ENCODE peak calls at places on chromosomes 16 and 17, in six cellular contexts. X is right cardiac atrium; W is prostate gland; Y is WERI-Rb-1; S is esophagus squamous epithelium; E is CD8-positive, alpha-beta T cell. C is an unnamed sample.
A peak's percentile ranks its signal among the peaks of the same experiment; 100 is the strongest.

GRCh38 chr17:55259684-55260111 is 5.1 kb upstream of the HLF start:
- DNase-seq in Y (no peak), S (no peak), E (no peak), X (no peak), W (no peak), C (no peak)

GRCh38 chr17:4340914-4341615 is 25.4 kb downstream of the UBE2G1 start:
- DNase-seq in S (no peak), E (no peak), X (no peak), W (no peak), Y (no peak), C (no peak)

GRCh38 chr17:73316919-73317505 is 5.2 kb upstream of the CDC42EP4 start:
- DNase-seq in E (no peak), W (no peak), S (no peak), X (peak; percentile 77), Y (no peak), C (no peak)

GRCh38 chr17:6557040-6557438 is 684 bp upstream of the PITPNM3 start:
- DNase-seq in S (no peak), W (no peak), Y (no peak), E (no peak), X (no peak), C (no peak)

GRCh38 chr16:12964466-12964865 is 63.1 kb downstream of the SHISA9 start:
- DNase-seq in X (no peak), E (no peak), Y (no peak), S (no peak), W (no peak), C (no peak)

GRCh38 chr17:64998436-64999190 is 57.9 kb downstream of the GNA13 start:
- DNase-seq in W (no peak), Y (no peak), E (no peak), S (no peak), X (no peak), C (no peak)

GRCh38 chr17:57257213-57257873 is 1.0 kb downstream of the MSI2 start:
- DNase-seq in W (peak; percentile 27), Y (peak; percentile 67), S (no peak), E (no peak), X (no peak), C (no peak)

GRCh38 chr17:74211929-74212261 is 1.5 kb upstream of the TTYH2 start:
- DNase-seq in E (no peak), X (no peak), S (no peak), Y (no peak), W (no peak), C (no peak)

GRCh38 chr16:87541882-87542234 is 49.0 kb upstream of the ZCCHC14 start:
- DNase-seq in S (no peak), X (peak; percentile 60), W (no peak), Y (no peak), E (no peak), C (no peak)

GRCh38 chr16:29126621-29127020 is 141.8 kb downstream of the LAT start:
- DNase-seq in S (no peak), W (no peak), Y (no peak), X (no peak), E (no peak), C (no peak)

GRCh38 chr16:22141746-22142145 is 20.6 kb upstream of the SDR42E2 start:
- DNase-seq in E (no peak), Y (peak; percentile 46), W (no peak), X (no peak), S (no peak), C (no peak)

GRCh38 chr16:56190903-56191806 is at the start of gene GNAO1:
- DNase-seq in E (peak; percentile 52), S (no peak), W (peak; percentile 49), X (peak; percentile 83), Y (peak; percentile 72), C (peak; percentile 93)

GRCh38 chr17:47603830-47604229 is 45.9 kb upstream of the KPNB1 start:
- DNase-seq in Y (peak; percentile 29), X (no peak), S (no peak), E (no peak), W (no peak), C (no peak)

GRCh38 chr16:78002915-78003538 is 19.3 kb upstream of the CLEC3A start:
- DNase-seq in S (no peak), Y (peak; percentile 94), E (peak; percentile 56), W (peak; percentile 64), X (peak; percentile 90), C (peak; percentile 42)

GRCh38 chr16:84137287-84137686 is 7.7 kb downstream of the HSDL1 start:
- DNase-seq in W (no peak), S (no peak), Y (no peak), E (no peak), X (no peak), C (no peak)

GRCh38 chr16:84730406-84731106 is 30.8 kb downstream of the USP10 start:
- DNase-seq in X (peak; percentile 52), W (peak; percentile 85), E (no peak), Y (no peak), S (no peak), C (no peak)

GRCh38 chr17:38719284-38719942 is 10.7 kb upstream of the CISD3 start:
- DNase-seq in W (no peak), S (no peak), Y (no peak), X (peak; percentile 13), E (no peak), C (no peak)
- H3K27ac ChIP-seq in W (no peak overlapping the region), S (no peak overlapping the region), Y (no peak overlapping the region), X (no peak overlapping the region), E (no peak overlapping the region), C (no peak overlapping the region)

DNA sequence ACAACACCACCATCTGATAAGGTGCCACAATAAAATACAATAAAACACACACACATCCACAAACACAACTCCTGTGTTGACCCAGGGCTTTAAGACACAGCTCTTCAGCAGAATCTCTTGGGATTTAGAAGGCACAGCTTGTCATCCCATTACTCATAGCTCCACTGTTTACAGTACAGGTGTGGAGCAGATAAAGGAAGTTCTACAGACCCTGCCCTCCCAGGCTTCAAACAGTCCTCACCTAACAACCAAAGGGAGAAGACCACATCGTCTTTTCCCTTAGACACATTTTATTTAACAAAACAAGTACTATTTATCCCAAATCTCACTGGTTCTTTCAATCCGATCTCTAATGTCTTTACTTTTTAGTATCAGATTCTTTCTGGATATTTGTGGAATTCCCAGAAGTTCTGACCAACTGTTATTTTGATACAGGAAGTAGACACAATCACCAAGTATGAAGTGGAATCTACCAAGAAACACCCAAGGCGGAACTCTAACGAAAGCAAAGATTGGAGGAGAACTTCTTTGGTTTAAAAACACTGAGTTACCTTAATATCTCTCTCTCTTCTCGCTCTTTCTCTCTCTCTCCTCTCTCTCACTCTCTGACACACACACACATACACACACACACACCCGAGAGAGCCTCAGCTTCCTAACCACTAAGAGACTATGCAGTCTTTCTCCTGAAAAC is 46.1 kb downstream of the CYTH1 start:
- DNase-seq in W (peak; percentile 64), X (no peak), E (no peak), S (no peak), Y (no peak), C (no peak)
- H3K27ac ChIP-seq in W (peak overlapping the region; percentile 82), X (peak overlapping the region; percentile 94), E (peak overlapping the region; percentile 58), S (peak overlapping the region; percentile 95), Y (no peak overlapping the region), C (peak overlapping the region; percentile 43)

GRCh38 chr16:69273009-69273408 is 38.1 kb upstream of the VPS4A start:
- DNase-seq in X (no peak), S (no peak), Y (no peak), E (no peak), W (no peak), C (no peak)

GRCh38 chr16:69267633-69268032 is 43.5 kb upstream of the VPS4A start:
- DNase-seq in W (no peak), S (no peak), E (no peak), X (no peak), Y (no peak), C (no peak)

GRCh38 chr16:69266334-69267063 is 44.7 kb upstream of the VPS4A start:
- DNase-seq in Y (no peak), W (no peak), X (no peak), S (no peak), E (no peak), C (no peak)

GRCh38 chr16:69270831-69271230 is 40.3 kb upstream of the VPS4A start:
- DNase-seq in X (no peak), W (no peak), Y (no peak), E (no peak), S (no peak), C (no peak)

DNA sequence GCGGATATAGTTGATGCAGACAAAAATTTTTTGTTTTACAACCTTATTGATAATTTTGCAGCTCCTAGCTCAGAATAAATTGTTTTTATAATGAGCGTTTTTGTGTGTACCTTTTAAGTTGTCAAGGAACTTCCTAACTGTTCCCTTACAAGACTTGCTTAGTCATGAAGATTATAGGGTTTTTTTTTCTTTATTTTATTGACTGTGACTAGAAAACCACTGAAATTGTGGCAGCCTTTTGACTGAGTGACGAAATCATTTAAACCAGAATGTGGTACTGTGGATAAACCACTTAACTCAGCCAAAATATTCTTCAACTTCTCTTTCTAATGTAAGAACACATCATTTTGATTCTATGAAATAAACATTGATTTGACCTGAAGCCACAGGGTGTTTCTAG is 40.8 kb upstream of the VPS4A start:
- DNase-seq in Y (no peak), W (no peak), X (no peak), S (no peak), E (no peak), C (no peak)
- H3K27ac ChIP-seq in Y (no peak overlapping the region), W (no peak overlapping the region), X (no peak overlapping the region), S (no peak overlapping the region), E (no peak overlapping the region), C (no peak overlapping the region)

DNA sequence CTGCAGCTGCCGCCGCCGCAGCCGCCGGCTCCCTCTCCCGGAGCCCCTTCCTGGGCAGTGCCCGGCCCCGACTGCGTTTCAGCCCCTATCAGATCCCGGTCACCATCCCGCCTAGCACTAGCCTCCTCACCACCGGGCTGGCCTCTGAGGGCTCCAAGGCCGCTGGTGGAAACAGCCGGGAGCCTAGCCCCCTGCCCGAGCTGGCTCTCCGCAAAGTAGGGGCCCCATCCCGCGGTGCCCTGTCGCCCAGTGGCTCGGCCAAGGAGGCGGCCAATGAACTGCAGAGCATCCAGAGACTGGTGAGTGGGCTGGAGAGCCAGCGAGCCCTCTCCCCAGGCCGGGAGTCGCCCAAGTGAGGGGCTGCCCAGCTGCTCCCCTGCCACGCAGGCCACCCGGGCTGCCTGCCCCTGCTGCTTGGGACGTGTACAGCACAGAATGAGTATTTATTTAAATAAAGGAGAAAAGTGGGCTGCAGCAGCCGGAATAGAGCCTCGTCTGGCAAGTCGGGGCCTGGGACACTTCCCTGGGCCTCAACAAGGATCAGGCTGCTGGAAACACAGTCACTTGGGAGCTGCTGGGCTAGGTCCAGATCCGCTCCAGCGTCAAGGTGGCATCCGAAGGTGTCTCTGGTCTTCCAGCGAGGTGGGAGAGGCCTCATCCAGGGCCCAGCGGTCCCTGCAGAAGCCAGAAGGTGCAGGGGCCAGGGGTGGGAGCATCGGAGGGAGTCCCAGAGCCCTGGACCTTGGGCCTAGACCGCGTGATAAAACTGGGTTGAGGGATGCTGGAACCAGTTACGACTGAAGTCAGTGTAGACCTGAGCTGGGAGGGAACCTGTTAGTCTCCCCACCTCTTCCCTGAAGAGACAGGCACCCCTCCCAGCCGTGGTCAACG is 8.8 kb downstream of the TBX2 start:
- DNase-seq in S (no peak), E (no peak), W (no peak), Y (peak; percentile 13), X (no peak), C (no peak)
- H3K27ac ChIP-seq in S (peak overlapping the region; percentile 85), E (no peak overlapping the region), W (peak overlapping the region; percentile 98), Y (no peak overlapping the region), X (no peak overlapping the region), C (no peak overlapping the region)

GRCh38 chr17:16987830-16988601 is 16.1 kb upstream of the TNFRSF13B start:
- DNase-seq in W (no peak), S (peak; percentile 60), X (peak; percentile 73), E (peak; percentile 54), Y (peak; percentile 19), C (peak; percentile 35)
- H3K27ac ChIP-seq in W (no peak overlapping the region), S (no peak overlapping the region), X (no peak overlapping the region), E (no peak overlapping the region), Y (no peak overlapping the region), C (peak overlapping the region; percentile 63)

GRCh38 chr17:80529104-80529903 is 15.3 kb upstream of the RPTOR start:
- DNase-seq in X (no peak), E (no peak), Y (peak; percentile 68), W (no peak), S (no peak), C (no peak)
- H3K27ac ChIP-seq in X (no peak overlapping the region), E (no peak overlapping the region), Y (peak overlapping the region; percentile 62), W (peak overlapping the region; percentile 21), S (no peak overlapping the region), C (no peak overlapping the region)